ENCODE peak calls at places on chromosomes 11 and 22, in four cellular contexts. E is heart left ventricle, Z is lung, D is breast epithelium. S is an unnamed sample.
A peak's percentile ranks its signal among the peaks of the same experiment; 100 is the strongest.

GRCh38 chr11:72179804-72180396 is 12.0 kb upstream of the FOLR1 start:
- DNase-seq in E (no peak), Z (no peak), D (no peak), S (no peak)

GRCh38 chr11:110093407-110094297 is 460 bp downstream of the ZC3H12C start:
- DNase-seq in E (peak; percentile 80), Z (peak; percentile 35), D (no peak), S (no peak)

GRCh38 chr11:60891103-60891741 is 15.2 kb downstream of the PRPF19 start:
- DNase-seq in E (peak; percentile 74), Z (no peak), D (no peak), S (no peak)

GRCh38 chr22:27318516-27318915 is 483.0 kb downstream of the MN1 start:
- DNase-seq in E (no peak), Z (no peak), D (no peak), S (no peak)

GRCh38 chr11:121063728-121064127 is 37.3 kb upstream of the TECTA start:
- DNase-seq in E (no peak), Z (no peak), D (no peak), S (no peak)

GRCh38 chr11:44178381-44178780 is 82.9 kb downstream of the EXT2 start:
- DNase-seq in E (no peak), Z (no peak), D (no peak), S (no peak)

GRCh38 chr11:118415739-118416068 is 14.3 kb downstream of the ATP5MG start:
- DNase-seq in E (no peak), Z (no peak), D (no peak), S (no peak)

GRCh38 chr22:19376247-19376646 is 55.3 kb downstream of the HIRA start:
- DNase-seq in E (no peak), Z (no peak), D (no peak), S (no peak)

GRCh38 chr11:206002-206384 is 1.2 kb downstream of the BET1L start:
- DNase-seq in E (no peak), Z (peak; percentile 28), D (peak; percentile 19), S (no peak)

GRCh38 chr11:61762798-61763197 is 10.4 kb downstream of the MYRF start:
- DNase-seq in E (no peak), Z (no peak), D (no peak), S (no peak)

GRCh38 chr11:114147389-114148382 is 88.2 kb downstream of the ZBTB16 start:
- DNase-seq in E (no peak), Z (no peak), D (no peak), S (no peak)

GRCh38 chr11:131186629-131187075 is 183.8 kb upstream of the NTM start:
- DNase-seq in E (peak; percentile 57), Z (no peak), D (no peak), S (no peak)

GRCh38 chr22:29216011-29216872 is 10.5 kb downstream of the EMID1 start:
- DNase-seq in E (no peak), Z (no peak), D (no peak), S (no peak)

GRCh38 chr22:29216873-29217666 is 11.4 kb downstream of the EMID1 start:
- DNase-seq in E (no peak), Z (no peak), D (peak; percentile 44), S (no peak)

GRCh38 chr22:29217827-29218757 is 12.4 kb downstream of the EMID1 start:
- DNase-seq in E (no peak), Z (no peak), D (no peak), S (no peak)

GRCh38 chr22:29219881-29220670 is 14.4 kb downstream of the EMID1 start:
- DNase-seq in E (no peak), Z (no peak), D (no peak), S (no peak)

GRCh38 chr22:29218758-29219408 is 13.2 kb downstream of the EMID1 start:
- DNase-seq in E (no peak), Z (no peak), D (no peak), S (no peak)
- H3K4me1 ChIP-seq in E (no peaks in the 10 kb centered on the region), Z (no peaks in the 10 kb centered on the region), D (no peaks in the 10 kb centered on the region), S (no peaks in the 10 kb centered on the region)

GRCh38 chr11:36347384-36347906 is 51.4 kb downstream of the PRR5L start:
- DNase-seq in E (no peak), Z (no peak), D (no peak), S (no peak)
- TF ChIP-seq CTCF in E (no peak), Z (no peak), D (no peak), S (no peak)

GRCh38 chr22:37819100-37819433 is 4.1 kb upstream of the GALR3 start:
- DNase-seq in E (no peak), Z (no peak), D (no peak), S (no peak)
- H3K4me3 ChIP-seq in E (peak overlapping the region; percentile 51), Z (no peak overlapping the region), D (peak overlapping the region; percentile 48), S (peak overlapping the region; percentile 67)

GRCh38 chr11:78030429-78031325 is 7.6 kb upstream of the KCTD14 start:
- DNase-seq in E (peak; percentile 80), Z (peak; percentile 71), D (peak; percentile 79), S (no peak)

GRCh38 chr11:78033040-78033439 is 10.0 kb upstream of the KCTD14 start:
- DNase-seq in E (no peak), Z (no peak), D (no peak), S (no peak)

GRCh38 chr11:78034623-78035022 is 11.5 kb upstream of the KCTD14 start:
- DNase-seq in E (no peak), Z (no peak), D (no peak), S (no peak)

GRCh38 chr11:78031629-78032028 is 8.6 kb upstream of the KCTD14 start:
- DNase-seq in E (no peak), Z (no peak), D (no peak), S (no peak)

DNA sequence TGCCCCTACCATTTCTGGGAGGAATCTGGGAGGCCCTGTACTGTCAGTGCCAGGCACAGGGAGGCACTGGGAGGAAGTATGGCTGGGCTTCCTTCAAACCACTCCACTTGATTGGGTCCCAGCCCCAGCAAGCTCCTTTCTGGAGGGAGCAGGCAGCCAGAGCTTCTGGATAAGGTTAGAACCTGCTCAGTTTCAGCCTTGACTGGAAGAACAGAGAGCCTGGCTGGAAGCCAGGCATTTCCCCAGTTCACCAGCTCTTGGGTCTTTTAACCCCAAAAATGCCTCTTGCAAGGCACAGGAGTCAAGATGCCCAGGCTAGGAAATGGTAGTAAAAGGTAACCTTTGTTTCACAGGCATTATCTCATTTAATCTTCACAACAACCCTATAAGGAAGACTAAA is 9.0 kb upstream of the KCTD14 start:
- DNase-seq in E (no peak), Z (no peak), D (no peak), S (no peak)
- H3K4me1 ChIP-seq in E (peaks cover 8% of the 10 kb centered on the region), Z (peaks cover 5% of the 10 kb centered on the region), D (peaks cover 7% of the 10 kb centered on the region), S (peaks cover 2% of the 10 kb centered on the region)

DNA sequence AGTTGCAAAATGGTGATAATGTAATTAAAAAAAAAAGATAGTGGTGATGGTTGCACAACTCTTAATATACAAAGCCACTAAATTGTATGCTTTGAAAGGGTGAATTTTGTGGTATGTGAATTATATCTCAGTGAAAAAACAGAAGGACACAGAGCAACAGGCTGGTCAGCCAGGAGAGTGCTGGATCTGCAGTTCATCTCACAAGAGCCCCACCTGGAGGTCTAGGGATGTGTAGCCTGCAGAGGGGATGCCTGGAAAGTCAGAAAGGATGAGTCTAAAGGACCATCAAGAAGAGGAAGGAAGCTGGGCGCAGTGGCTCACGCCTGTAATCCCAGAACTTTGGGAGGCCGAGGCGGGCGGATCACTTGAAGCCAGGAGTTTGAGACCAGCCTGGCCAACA is 9.0 kb downstream of the POLR3H start:
- DNase-seq in E (no peak), Z (no peak), D (no peak), S (no peak)
- TF ChIP-seq CTCF in E (no peak), Z (no peak), D (no peak), S (no peak)

GRCh38 chr11:93329936-93330445 is 551 bp upstream of the DEUP1 start:
- DNase-seq in E (no peak), Z (no peak), D (no peak), S (no peak)
- H3K4me3 ChIP-seq in E (peak overlapping the region; percentile 45), Z (no peak overlapping the region), D (peak overlapping the region; percentile 55), S (peak overlapping the region; percentile 69)

DNA sequence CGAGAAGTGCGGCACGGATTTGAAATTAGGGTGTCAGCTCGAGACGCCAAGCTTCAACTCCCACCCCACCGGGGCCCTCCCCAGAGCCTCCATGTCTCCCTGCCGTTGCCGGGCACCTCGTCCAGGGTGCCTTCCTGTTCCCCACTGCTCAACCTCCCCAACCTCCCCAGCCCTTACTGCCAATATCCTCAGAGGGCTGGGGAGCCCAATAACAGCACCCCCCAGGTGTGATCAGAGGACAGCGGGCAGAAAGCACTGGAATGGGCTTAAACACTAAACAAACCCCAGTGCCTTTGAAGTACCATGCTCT is 1336.4 kb downstream of the TBC1D22A start:
- DNase-seq in E (no peak), Z (no peak), D (no peak), S (no peak)
- H3K4me1 ChIP-seq in E (no peaks in the 10 kb centered on the region), Z (no peaks in the 10 kb centered on the region), D (no peaks in the 10 kb centered on the region), S (no peaks in the 10 kb centered on the region)

DNA sequence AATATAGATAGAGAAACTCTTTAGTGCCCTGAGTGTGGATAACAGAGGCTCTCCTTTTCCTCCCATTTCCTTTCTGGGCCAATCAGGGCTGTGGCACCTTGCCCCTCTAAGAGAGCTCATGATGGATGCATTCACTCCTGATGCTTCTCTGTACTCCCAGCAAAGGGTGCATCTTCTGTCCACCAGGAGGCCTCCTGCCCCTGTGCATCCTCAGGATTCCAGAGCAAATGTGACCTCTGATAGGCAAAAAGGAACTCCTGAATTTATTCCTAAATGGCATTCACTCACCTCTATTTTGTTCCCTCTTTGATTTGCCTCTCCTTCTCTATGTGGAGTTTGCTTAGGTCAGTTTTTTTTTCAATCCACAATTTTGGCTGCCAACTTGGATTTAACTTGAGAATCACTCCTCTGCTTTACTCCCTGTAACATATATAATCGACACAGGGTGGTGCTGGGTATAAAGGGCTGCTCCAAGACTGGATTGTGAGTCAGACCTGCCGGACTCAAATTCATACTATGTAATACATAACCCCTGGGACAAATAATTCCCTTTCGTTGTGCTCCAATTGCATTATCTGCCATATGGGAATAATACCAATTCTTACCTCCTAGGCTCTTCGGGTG is 1.1 kb upstream of the MRGPRX4 start:
- DNase-seq in E (no peak), Z (no peak), D (no peak), S (no peak)
- TF ChIP-seq CTCF in E (no peak), Z (no peak), D (peak; percentile 47), S (no peak)

S was measured in thoracic aorta.